ENCODE peak calls at places on chromosomes 11 and 22, in four cellular contexts. N, Q, F and L are unnamed samples.

GRCh38 chr22:46777609-46777970 is 15.1 kb downstream of the TBC1D22A start:
- DNase-seq in F (no peak), N (no peak), Q (no peak), L (peak)

GRCh38 chr22:19723165-19723989 is at the start of gene GP1BB:
- DNase-seq in Q (no peak), N (peak), F (no peak), L (no peak)

GRCh38 chr11:120738516-120739046 is 227.0 kb downstream of the GRIK4 start:
- DNase-seq in N (no peak), F (no peak), Q (no peak), L (no peak)

GRCh38 chr11:35632301-35632700 is 14.0 kb downstream of the FJX1 start:
- DNase-seq in F (no peak), Q (no peak), N (no peak), L (no peak)

GRCh38 chr11:2444301-2445106 is at the start of the genes KCNQ1 and TRPM5:
- DNase-seq in N (no peak), F (no peak), Q (no peak), L (no peak)

GRCh38 chr11:13415201-13415600 is 47.8 kb downstream of the BTBD10 start:
- DNase-seq in N (no peak), F (no peak), Q (no peak), L (no peak)

GRCh38 chr11:98572941-98573340 is 447.8 kb upstream of the CNTN5 start:
- DNase-seq in Q (no peak), N (no peak), F (no peak), L (no peak)

GRCh38 chr11:82462588-82462987 is 271.1 kb downstream of the FAM181B start:
- DNase-seq in Q (no peak), N (no peak), F (no peak), L (no peak)

GRCh38 chr11:63491614-63492372 is 826 bp upstream of the PLAAT5 start:
- DNase-seq in N (peak), Q (no peak), F (no peak), L (no peak)

GRCh38 chr11:8207080-8208000 is 38.5 kb upstream of the RIC3 start:
- DNase-seq in F (no peak), N (peak), Q (no peak), L (no peak)

GRCh38 chr11:60867871-60868681 is 734 bp downstream of the ZP1 start:
- DNase-seq in N (no peak), F (no peak), Q (no peak), L (no peak)

GRCh38 chr11:81104051-81104450 is 1629.6 kb downstream of the FAM181B start:
- DNase-seq in Q (no peak), N (no peak), F (no peak), L (no peak)

GRCh38 chr11:113084297-113084696 is 123.1 kb downstream of the NCAM1 start:
- DNase-seq in Q (no peak), F (no peak), N (no peak), L (no peak)

GRCh38 chr22:47401592-47401898 is 639.1 kb downstream of the TBC1D22A start:
- DNase-seq in Q (no peak), F (no peak), N (no peak), L (no peak)

GRCh38 chr11:94910779-94911178 is 62.6 kb downstream of the CWC15 start:
- DNase-seq in F (peak), N (no peak), Q (peak), L (no peak)

GRCh38 chr22:49934891-49935557 is 16.6 kb downstream of the CRELD2 start:
- DNase-seq in Q (no peak), F (no peak), N (peak), L (peak)

GRCh38 chr22:29751139-29751538 is 15.7 kb downstream of the ZMAT5 start:
- DNase-seq in F (no peak), N (peak), Q (no peak), L (no peak)

GRCh38 chr11:19660076-19660475 is 52.6 kb upstream of the NAV2 start:
- DNase-seq in N (no peak), Q (no peak), F (no peak), L (no peak)

GRCh38 chr11:96012086-96012824 is 88.3 kb upstream of the MTMR2 start:
- DNase-seq in N (peak), F (peak), Q (no peak), L (peak)

GRCh38 chr11:100925935-100926334 is 203.7 kb downstream of the PGR start:
- DNase-seq in N (peak), Q (no peak), F (no peak), L (no peak)

GRCh38 chr11:10990160-10990559 is 132.3 kb upstream of the ZBED5 start:
- DNase-seq in N (no peak), Q (no peak), F (no peak), L (no peak)

GRCh38 chr11:102783720-102784119 is 3.3 kb upstream of the MMP10 start:
- DNase-seq in N (no peak), Q (no peak), F (no peak), L (no peak)

GRCh38 chr22:31233001-31233400 is 20.9 kb downstream of the LIMK2 start:
- DNase-seq in N (no peak), Q (no peak), F (no peak), L (no peak)

GRCh38 chr11:122910775-122911174 is 28.2 kb downstream of the JHY start:
- DNase-seq in Q (no peak), F (peak), N (peak), L (peak)

GRCh38 chr11:118438314-118438931 is 2.1 kb downstream of the KMT2A start:
- DNase-seq in F (peak), Q (peak), N (peak), L (peak)

GRCh38 chr11:55714982-55715888 is 53.2 kb downstream of the OR4C6 start:
- DNase-seq in N (no peak), F (no peak), Q (no peak), L (peak)

GRCh38 chr11:114172055-114172861 is 112.7 kb downstream of the ZBTB16 start:
- DNase-seq in F (no peak), Q (no peak), N (no peak), L (no peak)

GRCh38 chr22:38941488-38941987 is 15.9 kb upstream of the APOBEC3A start:
- DNase-seq in F (no peak), Q (no peak), N (no peak), L (no peak)

GRCh38 chr11:71200172-71200716 is 52.1 kb downstream of the SHANK2 start:
- DNase-seq in F (no peak), Q (no peak), N (no peak), L (no peak)

GRCh38 chr11:114180301-114181055 is 115.7 kb upstream of the NNMT start:
- DNase-seq in F (no peak), N (no peak), Q (no peak), L (peak)

GRCh38 chr11:28086569-28086968 is 21.4 kb downstream of the KIF18A start:
- DNase-seq in F (no peak), Q (peak), N (no peak), L (peak)

GRCh38 chr22:50338860-50339462 is 4.2 kb upstream of the PPP6R2 start:
- DNase-seq in N (no peak), F (no peak), Q (no peak), L (no peak)

GRCh38 chr22:46681010-46681409 is 57.0 kb downstream of the CERK start:
- DNase-seq in F (no peak), Q (no peak), N (no peak), L (peak)

GRCh38 chr11:55970935-55971334 is 1.2 kb upstream of the OR10AG1 start:
- DNase-seq in N (no peak), Q (no peak), F (no peak), L (no peak)

GRCh38 chr22:27386186-27386585 is 415.4 kb downstream of the MN1 start:
- DNase-seq in N (no peak), Q (no peak), F (no peak), L (no peak)

GRCh38 chr11:44760477-44760872 is 33.7 kb downstream of the TSPAN18 start:
- DNase-seq in N (no peak), F (no peak), Q (no peak), L (no peak)

GRCh38 chr11:114147389-114148382 is 88.2 kb downstream of the ZBTB16 start:
- DNase-seq in N (peak), Q (no peak), F (no peak), L (no peak)

GRCh38 chr22:27800250-27801131 is 1.1 kb downstream of the MN1 start:
- DNase-seq in N (peak), Q (no peak), F (no peak), L (no peak)

DNA sequence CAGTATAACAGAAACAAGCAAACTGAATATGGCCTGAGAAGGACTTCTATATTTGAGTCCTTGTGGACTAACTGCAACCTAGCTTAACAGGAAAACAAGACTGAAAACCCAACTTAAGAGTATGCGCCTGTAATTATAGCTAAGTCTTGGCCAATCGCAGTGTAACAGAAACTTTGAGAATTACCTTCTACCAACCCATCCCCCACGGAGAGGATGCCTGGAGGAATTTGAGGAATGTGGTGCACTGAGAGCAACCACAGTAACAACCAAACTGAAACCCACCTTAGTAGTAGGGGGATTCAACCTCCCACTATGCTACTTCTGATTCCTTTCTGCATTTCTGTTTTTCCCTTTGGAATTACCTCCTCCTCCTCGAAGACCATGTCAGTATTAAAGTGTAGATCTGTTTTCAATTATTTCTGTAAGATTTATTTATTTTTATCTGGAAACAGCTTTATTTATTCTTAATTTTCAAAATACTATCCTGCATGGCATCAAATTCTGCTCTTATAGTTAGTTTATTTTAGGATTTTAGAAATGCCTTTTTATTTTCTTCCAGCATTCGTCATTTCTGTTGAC is 393.6 kb downstream of the KCNA4 start:
- DNase-seq in N (no peak), Q (no peak), F (no peak), L (no peak)
- H3K4me3 ChIP-seq in N (no peak), Q (no peak), F (no peak), L (no peak)

GRCh38 chr11:567036-567628 is 6.4 kb downstream of the RASSF7 start:
- DNase-seq in N (no peak), Q (no peak), F (no peak), L (no peak)
- H3K4me3 ChIP-seq in N (peak), Q (peak), F (peak), L (peak)

DNA sequence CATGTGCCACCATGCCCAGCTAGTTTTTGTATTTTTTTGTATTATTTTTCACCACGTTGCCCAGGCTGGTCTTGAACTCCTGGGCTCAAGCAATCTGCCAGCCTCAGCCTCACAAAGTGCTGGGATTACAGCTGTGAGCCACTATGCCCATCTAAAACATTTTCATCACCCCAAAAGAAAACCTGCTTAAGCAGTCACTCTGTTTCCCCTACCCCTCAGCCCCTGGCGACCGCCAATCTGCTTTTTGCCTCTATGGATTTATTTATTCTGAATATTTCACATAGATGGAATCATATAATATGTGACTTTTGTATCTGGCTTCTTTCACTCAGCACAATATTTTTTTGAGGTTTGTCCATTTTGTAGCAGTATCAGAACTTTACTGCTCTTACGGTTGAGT is 18.6 kb upstream of the P2RY2 start:
- DNase-seq in N (no peak), Q (no peak), F (no peak), L (no peak)
- H3K4me3 ChIP-seq in N (no peak), Q (no peak), F (no peak), L (no peak)

GRCh38 chr11:130585545-130585944 is 137.1 kb downstream of the ADAMTS15 start:
- DNase-seq in N (peak), Q (no peak), F (no peak), L (no peak)

GRCh38 chr11:130581631-130582030 is 133.2 kb downstream of the ADAMTS15 start:
- DNase-seq in Q (no peak), N (peak), F (no peak), L (no peak)

GRCh38 chr11:130583866-130584265 is 135.4 kb downstream of the ADAMTS15 start:
- DNase-seq in F (no peak), Q (no peak), N (no peak), L (no peak)

GRCh38 chr11:130582176-130582575 is 133.7 kb downstream of the ADAMTS15 start:
- DNase-seq in N (no peak), Q (no peak), F (no peak), L (no peak)

DNA sequence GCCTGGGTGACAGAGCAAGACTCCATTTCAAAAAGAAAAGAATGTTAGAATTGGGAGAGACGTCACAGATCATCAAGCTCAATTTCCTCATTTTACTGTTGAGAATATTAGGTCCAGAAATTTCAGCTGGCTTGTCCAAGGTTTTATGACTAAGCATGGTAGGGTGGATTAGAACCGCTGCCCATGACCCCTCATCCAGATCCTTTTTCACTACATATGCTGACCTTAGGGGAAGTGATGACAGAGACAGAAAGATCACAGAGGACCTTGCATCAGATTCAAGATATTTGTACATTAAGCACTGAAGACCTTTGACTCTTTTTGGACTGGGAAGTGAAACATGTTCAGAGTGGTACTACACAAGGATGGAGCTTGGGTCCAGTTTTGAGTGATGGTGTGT is 134.5 kb downstream of the ADAMTS15 start:
- DNase-seq in F (no peak), N (peak), Q (no peak), L (no peak)
- H3K4me3 ChIP-seq in F (no peak), N (no peak), Q (no peak), L (no peak)

DNA sequence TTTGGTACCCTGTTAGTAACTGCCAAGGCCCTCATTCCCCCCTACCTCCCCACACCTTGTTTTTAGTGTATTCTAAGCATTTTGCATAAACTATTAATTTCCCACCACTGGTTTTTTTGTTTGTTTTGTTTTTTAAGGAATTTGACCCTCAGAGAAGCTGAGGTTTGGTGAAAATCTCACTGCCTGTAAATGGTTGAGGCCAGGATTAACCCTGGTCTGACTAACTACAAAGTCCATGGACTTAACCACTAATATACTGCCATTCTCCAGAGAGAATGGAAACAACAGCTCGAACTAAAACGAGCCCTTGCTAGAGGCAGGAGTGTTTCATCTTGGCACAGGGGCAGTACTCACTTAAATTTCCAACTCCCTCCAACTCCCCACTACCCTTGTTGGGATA is 2.9 kb downstream of the CTNND1 start:
- DNase-seq in N (no peak), F (no peak), Q (no peak), L (no peak)
- H3K4me3 ChIP-seq in N (peak), F (peak), Q (peak), L (no peak)

GRCh38 chr22:35315141-35315854 is 15.6 kb downstream of the TOM1 start:
- DNase-seq in Q (no peak), N (no peak), F (no peak), L (no peak)

GRCh38 chr22:35315855-35316745 is 16.4 kb downstream of the TOM1 start:
- DNase-seq in F (no peak), N (no peak), Q (no peak), L (no peak)

GRCh38 chr22:35312198-35313059 is 12.7 kb downstream of the TOM1 start:
- DNase-seq in F (peak), N (peak), Q (no peak), L (no peak)

GRCh38 chr22:35313311-35314121 is 13.8 kb downstream of the TOM1 start:
- DNase-seq in Q (peak), F (peak), N (peak), L (no peak)

GRCh38 chr22:35314161-35314942 is 14.7 kb downstream of the TOM1 start:
- DNase-seq in F (no peak), N (no peak), Q (no peak), L (no peak)
- H3K4me3 ChIP-seq in F (no peak), N (no peak), Q (no peak), L (no peak)

GRCh38 chr11:6747097-6747662 is 24.6 kb downstream of the OR2AG2 start:
- DNase-seq in N (no peak), Q (no peak), F (no peak), L (no peak)

GRCh38 chr11:6745465-6746015 is 26.2 kb downstream of the OR2AG2 start:
- DNase-seq in F (no peak), Q (no peak), N (no peak), L (no peak)

GRCh38 chr11:6745018-6745417 is 26.8 kb downstream of the OR2AG2 start:
- DNase-seq in N (no peak), Q (no peak), F (no peak), L (no peak)

GRCh38 chr11:6746626-6747025 is 25.1 kb downstream of the OR2AG2 start:
- DNase-seq in F (no peak), N (no peak), Q (no peak), L (no peak)

GRCh38 chr11:6746086-6746618 is 25.6 kb downstream of the OR2AG2 start:
- DNase-seq in F (no peak), N (peak), Q (no peak), L (no peak)
- H3K4me3 ChIP-seq in F (no peak), N (no peak), Q (no peak), L (no peak)

DNA sequence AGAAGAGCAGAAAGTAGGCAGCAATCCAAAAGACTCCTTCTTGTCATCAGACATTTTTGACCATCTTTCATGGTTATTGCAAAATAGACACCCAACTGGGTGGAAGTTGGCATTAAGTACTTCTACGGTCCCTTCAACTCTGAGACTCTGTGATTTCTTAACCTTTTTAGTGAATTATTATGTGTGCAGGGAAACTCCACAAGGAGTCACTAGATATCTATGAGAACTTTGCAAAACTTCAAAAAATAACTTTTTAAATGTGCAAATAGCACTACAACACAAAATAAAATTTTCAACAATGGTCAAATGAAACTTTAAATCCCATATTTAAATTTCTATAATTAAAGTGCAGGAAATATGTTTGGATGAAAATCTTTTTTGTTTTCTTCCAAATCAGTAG is 88.7 kb downstream of the SLC17A6 start:
- DNase-seq in F (no peak), N (no peak), Q (no peak), L (no peak)
- H3K4me3 ChIP-seq in F (no peak), N (no peak), Q (no peak), L (no peak)

GRCh38 chr11:61955031-61955415 is 4.9 kb downstream of the BEST1 start:
- DNase-seq in N (peak), F (peak), Q (no peak), L (no peak)
- H3K4me3 ChIP-seq in N (peak), F (peak), Q (peak), L (no peak)